ENCODE peak calls at places on chromosomes 7 and 10, in five cellular contexts. O, Y, M, F and S are unnamed samples.

GRCh38 chr7:25790261-25790660 is 361.7 kb upstream of the NFE2L3 start:
- DNase-seq in M (no peak), O (no peak), Y (no peak), F (no peak), S (no peak)

GRCh38 chr7:150408393-150409299 is 29.5 kb downstream of the ZNF775 start:
- DNase-seq in Y (no peak), M (no peak), F (peak), O (no peak), S (peak)

GRCh38 chr7:158740013-158740656 is 35.5 kb upstream of the NCAPG2 start:
- DNase-seq in Y (no peak), F (no peak), O (peak), M (peak), S (peak)

GRCh38 chr10:104139221-104139620 is 17.2 kb downstream of the SFR1 start:
- DNase-seq in Y (no peak), F (no peak), O (no peak), M (no peak), S (no peak)

GRCh38 chr10:97851341-97852001 is 1.8 kb downstream of the GOLGA7B start:
- DNase-seq in Y (no peak), F (no peak), M (no peak), O (no peak), S (no peak)

GRCh38 chr7:4010923-4011656 is 671.0 kb upstream of the FOXK1 start:
- DNase-seq in Y (no peak), M (no peak), O (no peak), F (no peak), S (no peak)

GRCh38 chr7:77940647-77941046 is 142.1 kb downstream of the PHTF2 start:
- DNase-seq in O (peak), Y (peak), M (peak), F (no peak), S (peak)

GRCh38 chr7:85019176-85019575 is 167.7 kb downstream of the SEMA3D start:
- DNase-seq in F (no peak), M (no peak), Y (no peak), O (no peak), S (no peak)

GRCh38 chr7:44633254-44634186 is 27.1 kb downstream of the OGDH start:
- DNase-seq in O (peak), F (peak), Y (no peak), M (peak), S (peak)

GRCh38 chr10:42755028-42755451 is 27.6 kb upstream of the BMS1 start:
- DNase-seq in F (no peak), Y (peak), M (no peak), O (no peak), S (no peak)

GRCh38 chr10:74384615-74385213 is 233.7 kb downstream of the ADK start:
- DNase-seq in Y (no peak), F (no peak), O (no peak), M (no peak), S (no peak)

GRCh38 chr10:112461029-112461887 is 14.2 kb downstream of the VTI1A start:
- DNase-seq in Y (no peak), M (peak), O (peak), F (no peak), S (no peak)

GRCh38 chr7:24717694-24718320 is 39.5 kb downstream of the GSDME start:
- DNase-seq in O (no peak), F (no peak), M (no peak), Y (no peak), S (no peak)

GRCh38 chr7:30168800-30169584 is 34.2 kb downstream of the MTURN start:
- DNase-seq in F (no peak), M (peak), Y (no peak), O (peak), S (no peak)

GRCh38 chr7:130669051-130669700 is 628 bp upstream of the COPG2 start:
- DNase-seq in O (no peak), M (no peak), Y (no peak), F (no peak), S (no peak)

GRCh38 chr7:34385385-34385784 is 272.6 kb upstream of the NPSR1 start:
- DNase-seq in O (peak), Y (no peak), M (peak), F (no peak), S (no peak)

GRCh38 chr10:369441-370221 is 234.4 kb downstream of the ZMYND11 start:
- DNase-seq in Y (no peak), O (no peak), F (no peak), M (peak), S (no peak)